ENCODE peak calls at places on chromosomes 16 and 17, in five cellular contexts. Q is B cell, V is HFFc6, M is tibial nerve, X is pancreas. R is an unnamed sample.

GRCh38 chr17:62111562-62112180 is 46.6 kb upstream of the MED13 start:
- DNase-seq in Q (no peak), V (no peak), M (no peak), X (no peak), R (no peak)

GRCh38 chr16:4116328-4117249 is at the start of gene ADCY9:
- DNase-seq in Q (peak), V (peak), M (peak), X (peak), R (peak)

GRCh38 chr17:56886288-56886721 is 27.5 kb downstream of the TRIM25 start:
- DNase-seq in Q (no peak), V (no peak), M (no peak), X (no peak), R (no peak)

GRCh38 chr17:17320911-17321220 is 17.7 kb downstream of the NT5M start:
- DNase-seq in Q (no peak), V (no peak), M (no peak), X (no peak), R (no peak)

GRCh38 chr16:84790291-84790690 is 29.5 kb upstream of the CRISPLD2 start:
- DNase-seq in Q (no peak), V (no peak), M (no peak), X (no peak), R (no peak)

GRCh38 chr16:85627102-85627834 is 14.1 kb downstream of the GSE1 start:
- DNase-seq in Q (no peak), V (no peak), M (no peak), X (no peak), R (no peak)

GRCh38 chr17:2237521-2237921 is 66.1 kb downstream of the SMG6 start:
- DNase-seq in Q (no peak), V (no peak), M (no peak), X (no peak), R (no peak)

GRCh38 chr17:11506635-11507034 is 91.6 kb upstream of the DNAH9 start:
- DNase-seq in Q (no peak), V (no peak), M (no peak), X (peak), R (no peak)

GRCh38 chr16:25126820-25127232 is 15.3 kb downstream of the LCMT1 start:
- DNase-seq in Q (no peak), V (peak), M (no peak), X (peak), R (no peak)

GRCh38 chr17:71830916-71831315 is 289.9 kb upstream of the SOX9 start:
- DNase-seq in Q (no peak), V (no peak), M (no peak), X (no peak), R (no peak)

GRCh38 chr17:51455931-51456330 is 195.6 kb downstream of the UTP18 start:
- DNase-seq in Q (no peak), V (no peak), M (no peak), X (no peak), R (no peak)

GRCh38 chr17:49859991-49860953 is 12.4 kb upstream of the TAC4 start:
- DNase-seq in Q (no peak), V (no peak), M (no peak), X (no peak), R (no peak)

GRCh38 chr17:57271821-57272220 is 15.5 kb downstream of the MSI2 start:
- DNase-seq in Q (no peak), V (no peak), M (no peak), X (no peak), R (no peak)

GRCh38 chr16:31010943-31011342 is 505 bp upstream of the STX1B start:
- DNase-seq in Q (no peak), V (no peak), M (no peak), X (no peak), R (no peak)

GRCh38 chr16:31010539-31010938 is at the start of gene STX1B:
- DNase-seq in Q (no peak), V (no peak), M (no peak), X (no peak), R (no peak)

DNA sequence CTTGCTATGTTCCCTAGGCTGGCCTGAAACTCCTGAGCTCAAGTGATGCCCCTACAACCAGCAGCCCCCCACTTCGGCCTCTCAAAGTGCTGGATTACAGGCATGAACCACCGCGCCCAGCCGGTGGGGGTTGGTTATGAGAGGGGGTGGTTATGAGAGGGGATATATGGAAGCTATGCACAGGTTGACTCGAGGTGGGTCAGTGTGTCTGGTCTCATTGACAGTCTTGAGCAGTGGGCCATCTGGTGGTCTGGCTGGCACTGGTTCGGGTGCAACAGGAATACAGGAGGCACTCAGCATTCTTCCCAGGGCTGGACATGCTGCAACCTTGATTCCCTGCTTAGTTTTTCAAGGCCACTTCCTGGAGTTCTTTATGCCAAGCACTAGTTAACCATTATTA is 5.6 kb upstream of the STX1B start:
- DNase-seq in Q (no peak), V (no peak), M (no peak), X (peak), R (no peak)
- TF ChIP-seq CTCF in Q (no peak), V (peak), M (no peak), X (no peak), R (no peak)

DNA sequence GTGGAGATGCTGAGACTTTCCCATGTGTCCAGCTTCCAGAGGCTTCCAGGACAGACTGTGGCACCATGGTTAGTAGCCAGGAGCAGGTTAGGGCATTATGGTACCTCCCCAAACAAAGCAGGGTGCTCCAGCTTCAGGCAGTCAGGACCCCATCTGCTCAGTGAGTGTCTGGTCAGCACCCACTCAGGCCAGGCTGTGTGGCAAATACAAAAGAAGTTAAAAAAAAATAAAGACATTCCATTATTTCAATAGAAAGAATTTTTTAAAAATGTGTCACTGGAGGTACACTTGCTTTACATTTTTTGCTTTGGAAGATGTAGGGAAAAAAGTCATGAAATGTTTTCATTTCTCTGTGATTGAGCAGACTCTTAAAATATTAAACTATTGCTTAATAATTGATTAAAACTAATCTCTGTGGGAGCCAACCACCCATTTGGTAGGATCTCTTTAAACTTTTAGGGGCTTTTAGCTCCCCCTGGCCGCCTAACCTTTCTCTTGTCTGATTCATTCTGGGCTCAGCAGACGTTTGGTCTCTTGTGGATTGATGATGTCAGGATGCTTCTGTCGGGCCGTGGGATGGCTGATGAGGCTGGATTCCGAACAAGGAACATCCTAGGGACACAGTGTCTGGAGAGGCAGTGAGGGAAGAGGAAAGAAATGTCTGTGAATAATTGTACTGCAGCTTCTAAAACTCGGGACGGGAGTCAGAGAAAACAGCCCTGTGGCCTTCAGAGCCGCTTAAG is 28.4 kb upstream of the NPTX1 start:
- DNase-seq in Q (no peak), V (peak), M (no peak), X (no peak), R (no peak)
- TF ChIP-seq CTCF in Q (no peak), V (peak), M (no peak), X (no peak), R (no peak)

DNA sequence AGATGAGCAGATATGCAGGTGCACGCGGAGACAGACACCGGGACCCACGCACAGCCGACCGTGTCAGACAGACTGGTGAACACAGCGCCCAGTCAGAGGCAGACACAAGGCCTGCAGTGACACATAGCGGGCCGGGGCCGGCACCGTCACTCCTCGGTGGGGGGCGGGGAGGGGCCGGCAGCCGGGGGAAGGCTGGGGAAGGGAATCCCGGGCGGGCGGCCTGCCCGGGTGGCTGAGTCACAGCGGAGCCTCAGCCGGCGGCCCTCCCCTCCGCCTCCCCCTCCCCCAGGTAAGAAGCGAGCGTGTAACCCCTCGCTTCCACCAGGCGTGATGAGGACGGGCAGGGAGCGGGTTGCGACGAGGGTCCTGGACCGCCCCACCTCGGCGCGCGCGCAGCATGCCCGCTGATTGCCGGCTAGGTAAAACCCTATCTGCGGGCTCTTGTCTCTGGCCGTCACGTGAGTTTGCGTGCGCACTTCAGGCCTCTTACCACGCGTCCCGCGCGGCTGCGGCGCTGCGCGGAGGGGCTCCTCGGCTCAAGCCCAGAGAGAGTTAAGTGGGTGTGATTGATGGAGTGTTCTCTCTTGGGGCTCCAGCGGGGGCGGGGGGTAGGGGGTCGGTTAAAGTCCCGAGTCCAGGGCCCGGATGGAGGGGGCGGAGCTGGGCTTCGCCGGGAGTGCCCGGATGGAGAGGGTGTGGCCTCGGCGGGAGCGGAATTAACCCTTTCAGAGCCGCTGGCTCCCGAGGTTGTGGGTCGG is 7.8 kb downstream of the KDM6B start:
- DNase-seq in Q (peak), V (peak), M (peak), X (peak), R (peak)
- TF ChIP-seq CTCF in Q (no peak), V (peak), M (no peak), X (no peak), R (peak)

GRCh38 chr16:27515874-27516353 is 33.8 kb downstream of the GTF3C1 start:
- DNase-seq in Q (no peak), V (peak), M (no peak), X (peak), R (peak)
- TF ChIP-seq CTCF in Q (peak), V (peak), M (peak), X (peak), R (peak)

GRCh38 chr17:78433780-78434335 is 55.4 kb downstream of the PGS1 start:
- DNase-seq in Q (no peak), V (no peak), M (no peak), X (no peak), R (no peak)
- TF ChIP-seq CTCF in Q (no peak), V (no peak), M (no peak), X (no peak), R (no peak)